ENCODE peak calls at places on chromosomes 5 and 9, in eight cellular contexts. M is BJ, Y is GM23338, B is lung, F is cardiac fibroblast, D is right lobe of liver, H is upper lobe of left lung, G is astrocyte of the cerebellum. S is an unnamed sample.

GRCh38 chr9:132986114-132986513 is 7.6 kb downstream of the GFI1B start:
- DNase-seq in Y (no peak), M (no peak), F (no peak), H (no peak), G (no peak), B (no peak), D (no peak), S (no peak)

GRCh38 chr5:6436715-6437340 is 11.8 kb upstream of the UBE2QL1 start:
- DNase-seq in Y (no peak), M (no peak), D (no peak), G (no peak), H (no peak), B (no peak), F (no peak), S (no peak)

GRCh38 chr9:97412628-97413382 is 909 bp downstream of the TDRD7 start:
- DNase-seq in B (no peak), G (no peak), F (peak), Y (peak), M (no peak), D (no peak), H (no peak), S (no peak)

GRCh38 chr9:132087438-132088030 is 7.9 kb upstream of the MED27 start:
- DNase-seq in D (no peak), F (no peak), G (no peak), Y (peak), B (no peak), M (no peak), H (no peak), S (no peak)

GRCh38 chr9:87478211-87478992 is 19.3 kb upstream of the DAPK1 start:
- DNase-seq in D (peak), B (no peak), G (no peak), H (peak), F (no peak), M (no peak), Y (no peak), S (no peak)

GRCh38 chr5:107092695-107093094 is 578.0 kb downstream of the EFNA5 start:
- DNase-seq in H (no peak), B (no peak), M (no peak), Y (no peak), F (peak), D (no peak), G (no peak), S (no peak)

GRCh38 chr5:42680035-42680434 is 76.6 kb upstream of the CCDC152 start:
- DNase-seq in D (no peak), H (no peak), B (no peak), G (no peak), M (no peak), Y (no peak), F (no peak), S (no peak)

GRCh38 chr9:75054373-75055001 is 26.4 kb upstream of the CARNMT1 start:
- DNase-seq in M (peak), H (no peak), B (no peak), G (no peak), D (no peak), Y (no peak), F (peak), S (no peak)

GRCh38 chr5:34487202-34487879 is 168.8 kb upstream of the RAI14 start:
- DNase-seq in G (peak), Y (no peak), F (peak), B (peak), D (peak), H (no peak), M (peak), S (peak)

GRCh38 chr9:123863164-123863855 is 66.6 kb downstream of the DENND1A start:
- DNase-seq in F (peak), Y (peak), D (no peak), H (no peak), B (no peak), G (no peak), M (no peak), S (no peak)

GRCh38 chr5:80933061-80933460 is 27.1 kb upstream of the RASGRF2 start:
- DNase-seq in B (no peak), H (no peak), F (no peak), D (no peak), M (no peak), G (no peak), Y (no peak), S (no peak)

GRCh38 chr5:641331-641765 is 29.2 kb downstream of the CEP72 start:
- DNase-seq in B (no peak), F (no peak), H (no peak), M (no peak), D (no peak), Y (no peak), G (no peak), S (no peak)

GRCh38 chr9:90907790-90908189 is 106.2 kb downstream of the SYK start:
- DNase-seq in F (no peak), H (no peak), G (no peak), D (no peak), B (no peak), M (no peak), Y (no peak), S (no peak)

GRCh38 chr5:173472164-173472563 is 143.9 kb upstream of the STC2 start:
- DNase-seq in F (peak), H (no peak), M (peak), G (peak), D (peak), Y (no peak), B (peak), S (peak)

GRCh38 chr5:40984884-40985283 is 75.6 kb downstream of the C7 start:
- DNase-seq in G (peak), B (no peak), M (peak), F (peak), Y (no peak), H (no peak), D (no peak), S (no peak)

GRCh38 chr5:58582004-58582403 is 871 bp upstream of the RAB3C start:
- DNase-seq in M (no peak), H (peak), F (no peak), B (no peak), G (no peak), D (peak), Y (peak), S (no peak)

GRCh38 chr5:58579781-58580180 is 3.1 kb upstream of the RAB3C start:
- DNase-seq in M (no peak), F (no peak), G (no peak), D (no peak), H (no peak), Y (no peak), B (no peak), S (no peak)

GRCh38 chr5:58582411-58583393 is at the start of gene RAB3C:
- DNase-seq in G (peak), F (peak), B (peak), H (peak), M (peak), Y (peak), D (peak), S (peak)
- TF ChIP-seq CTCF in G (no peak), F (no peak), B (no peak), H (no peak), M (no peak), Y (no peak), D (no peak), S (no peak)

GRCh38 chr5:177966009-177966838 is 29.8 kb downstream of the PROP1 start:
- DNase-seq in D (no peak), F (no peak), H (no peak), Y (no peak), B (no peak), G (no peak), M (no peak), S (no peak)
- H3K4me3 ChIP-seq in D (no peak), F (no peak), H (no peak), Y (no peak), B (no peak), G (no peak), M (no peak), S (no peak)

GRCh38 chr5:126490167-126490937 is 67.1 kb downstream of the GRAMD2B start:
- DNase-seq in H (no peak), M (peak), F (no peak), G (peak), D (no peak), B (no peak), Y (peak), S (no peak)
- TF ChIP-seq CTCF in H (no peak), M (peak), F (no peak), G (peak), D (no peak), B (no peak), Y (no peak), S (peak)

GRCh38 chr9:136108648-136109266 is 9.9 kb downstream of the TMEM250 start:
- DNase-seq in F (no peak), B (no peak), M (no peak), G (no peak), Y (no peak), H (peak), D (no peak), S (no peak)

GRCh38 chr9:136111190-136111589 is 7.5 kb downstream of the TMEM250 start:
- DNase-seq in M (no peak), D (no peak), F (no peak), G (no peak), Y (no peak), B (no peak), H (peak), S (no peak)

GRCh38 chr9:136107953-136108647 is 10.6 kb downstream of the TMEM250 start:
- DNase-seq in F (no peak), H (peak), M (no peak), D (no peak), Y (no peak), B (no peak), G (no peak), S (no peak)

GRCh38 chr9:136110082-136111061 is 8.3 kb downstream of the TMEM250 start:
- DNase-seq in D (no peak), F (no peak), H (peak), B (no peak), G (no peak), Y (peak), M (no peak), S (no peak)

DNA sequence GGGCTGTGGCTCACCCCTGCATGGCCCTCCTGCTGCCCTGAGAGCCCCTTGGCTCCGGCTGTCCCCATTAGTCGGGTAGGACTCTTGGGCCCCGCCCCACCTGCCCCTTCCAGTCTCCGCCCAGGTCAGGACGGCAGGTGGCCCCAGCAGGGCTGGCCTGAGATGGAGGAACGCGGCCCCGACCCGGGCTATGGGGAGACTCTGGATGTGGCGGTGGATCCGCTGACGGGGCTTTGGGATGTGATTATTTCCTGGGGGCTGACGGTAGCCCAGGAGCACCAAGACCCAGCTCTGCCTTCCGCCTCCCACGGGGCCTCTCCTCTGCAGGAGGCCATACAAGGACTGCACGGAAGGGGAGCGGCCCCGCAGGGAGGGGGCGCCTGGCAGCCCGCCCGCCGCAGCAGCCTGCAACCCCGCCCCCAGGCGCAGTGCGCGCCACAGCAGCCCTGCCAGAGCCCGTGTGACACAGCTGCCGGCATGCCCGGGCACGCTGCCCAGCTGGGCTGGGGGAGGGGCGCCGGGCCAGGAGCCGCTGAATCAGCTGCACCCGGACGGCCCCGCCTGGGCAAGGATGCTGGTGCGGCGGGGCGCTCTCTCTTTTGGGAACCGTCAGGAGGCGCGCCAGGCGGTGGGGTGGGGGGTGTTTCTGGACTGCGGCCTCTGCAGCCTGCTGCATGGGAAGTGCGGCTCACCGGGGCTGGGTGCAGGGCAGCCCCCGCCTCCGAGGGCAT is 9.2 kb downstream of the TMEM250 start:
- DNase-seq in H (peak), G (peak), F (peak), B (peak), M (peak), D (peak), Y (peak), S (no peak)
- H3K4me3 ChIP-seq in H (peak), G (no peak), F (peak), B (peak), M (peak), D (peak), Y (peak), S (peak)